ENCODE peak calls at places on chromosomes 2 and 18, in nine cellular contexts. M, V, O, A, W, L, Z, F and J are unnamed samples.

GRCh38 chr2:119741868-119742267 is 17.9 kb upstream of the PTPN4 start:
- DNase-seq in M (no peak), V (peak; percentile 19), O (no peak), A (no peak), W (no peak), L (peak; percentile 50), Z (no peak), F (no peak), J (no peak)

GRCh38 chr2:59034791-59035190 is 793.7 kb upstream of the FANCL start:
- DNase-seq in M (no peak), V (peak; percentile 1), O (no peak), A (no peak), W (no peak), L (no peak), Z (no peak), F (no peak), J (no peak)

GRCh38 chr2:144481666-144482065 is 38.3 kb downstream of the ZEB2 start:
- DNase-seq in M (no peak), V (no peak), O (no peak), A (no peak), W (no peak), L (no peak), Z (no peak), F (no peak), J (no peak)

GRCh38 chr18:2135309-2135708 is 436.0 kb downstream of the METTL4 start:
- DNase-seq in M (no peak), V (no peak), O (no peak), A (no peak), W (no peak), L (no peak), Z (no peak), F (no peak), J (no peak)

GRCh38 chr2:119218478-119219064 is 5.1 kb upstream of the STEAP3 start:
- DNase-seq in M (peak; percentile 62), V (peak; percentile 70), O (no peak), A (peak; percentile 47), W (peak; percentile 70), L (peak; percentile 76), Z (no peak), F (peak; percentile 30), J (no peak)

GRCh38 chr2:173021939-173022371 is 53.7 kb upstream of the MAP3K20 start:
- DNase-seq in M (no peak), V (peak; percentile 55), O (no peak), A (peak; percentile 29), W (peak; percentile 27), L (peak; percentile 78), Z (no peak), F (peak; percentile 51), J (no peak)

GRCh38 chr2:203682688-203683130 is 23.7 kb upstream of the CD28 start:
- DNase-seq in M (no peak), V (peak; percentile 90), O (no peak), A (peak; percentile 16), W (peak; percentile 85), L (peak; percentile 93), Z (no peak), F (no peak), J (no peak)

GRCh38 chr2:238286987-238287386 is 1.4 kb downstream of the PER2 start:
- DNase-seq in M (peak; percentile 59), V (no peak), O (no peak), A (no peak), W (peak; percentile 11), L (peak; percentile 8), Z (no peak), F (peak; percentile 26), J (no peak)

GRCh38 chr2:47499621-47500309 is 96.8 kb downstream of the MSH2 start:
- DNase-seq in M (no peak), V (no peak), O (no peak), A (no peak), W (no peak), L (no peak), Z (no peak), F (no peak), J (no peak)

GRCh38 chr18:59502222-59502898 is 143.3 kb upstream of the LMAN1 start:
- DNase-seq in M (no peak), V (peak; percentile 97), O (peak; percentile 66), A (peak; percentile 90), W (peak; percentile 86), L (peak; percentile 79), Z (no peak), F (no peak), J (no peak)

GRCh38 chr2:118842687-118843491 is 4.6 kb downstream of the EN1 start:
- DNase-seq in M (no peak), V (no peak), O (no peak), A (no peak), W (no peak), L (no peak), Z (no peak), F (no peak), J (no peak)

GRCh38 chr2:214902273-214902672 is 92.8 kb upstream of the BARD1 start:
- DNase-seq in M (no peak), V (no peak), O (no peak), A (no peak), W (no peak), L (no peak), Z (no peak), F (no peak), J (no peak)

GRCh38 chr18:25229080-25229479 is 122.9 kb downstream of the ZNF521 start:
- DNase-seq in M (peak; percentile 22), V (peak; percentile 81), O (peak; percentile 49), A (peak; percentile 20), W (peak; percentile 85), L (no peak), Z (no peak), F (no peak), J (no peak)

GRCh38 chr2:6556755-6557154 is 309.0 kb downstream of the CMPK2 start:
- DNase-seq in M (no peak), V (peak; percentile 0), O (no peak), A (peak; percentile 87), W (peak; percentile 0), L (peak; percentile 85), Z (no peak), F (peak; percentile 57), J (no peak)

GRCh38 chr18:56872140-56872539 is 221.0 kb downstream of the WDR7 start:
- DNase-seq in M (no peak), V (no peak), O (no peak), A (no peak), W (no peak), L (no peak), Z (no peak), F (no peak), J (no peak)

DNA sequence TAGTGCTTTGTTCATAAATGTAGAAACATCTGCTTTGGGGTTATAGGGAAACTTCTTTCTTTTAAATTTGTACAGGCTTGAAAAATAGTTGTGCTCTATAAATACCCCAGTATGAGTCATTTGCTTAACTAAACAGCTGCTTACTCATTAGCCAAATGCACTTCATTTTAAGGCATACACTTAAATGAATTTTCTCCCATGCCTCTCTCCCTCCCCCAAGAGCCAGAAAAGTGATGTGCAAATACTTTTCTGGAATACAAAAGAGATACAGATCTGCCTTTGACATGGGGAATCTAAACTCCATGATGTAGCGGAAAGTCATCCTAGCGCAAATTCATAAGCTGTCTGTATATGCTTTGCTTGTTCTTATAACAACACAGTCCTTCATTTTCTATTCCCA is 469.4 kb downstream of the DLGAP1 start:
- DNase-seq in M (no peak), V (peak; percentile 90), O (peak; percentile 52), A (peak; percentile 91), W (peak; percentile 57), L (peak; percentile 93), Z (no peak), F (no peak), J (no peak)
- TF ChIP-seq CTCF in M (no peak), V (peak; percentile 10), O (peak; percentile 19), A (no peak), W (no peak), L (no peak), Z (no peak), F (no peak), J (no peak)

GRCh38 chr2:122523143-122523542 is 767.7 kb downstream of the TSN start:
- DNase-seq in M (no peak), V (no peak), O (no peak), A (no peak), W (no peak), L (no peak), Z (no peak), F (no peak), J (no peak)
- TF ChIP-seq CTCF in M (no peak), V (no peak), O (no peak), A (no peak), W (no peak), L (no peak), Z (no peak), F (no peak), J (no peak)

GRCh38 chr2:111149882-111150455 is 29.3 kb downstream of the BCL2L11 start:
- DNase-seq in M (no peak), V (no peak), O (no peak), A (no peak), W (no peak), L (no peak), Z (no peak), F (no peak), J (no peak)
- TF ChIP-seq CTCF in M (no peak), V (no peak), O (no peak), A (peak; percentile 15), W (no peak), L (no peak), Z (no peak), F (no peak), J (no peak)

GRCh38 chr2:216118474-216118873 is 9.3 kb downstream of the XRCC5 start:
- DNase-seq in M (no peak), V (no peak), O (no peak), A (no peak), W (peak; percentile 40), L (no peak), Z (no peak), F (no peak), J (no peak)
- TF ChIP-seq CTCF in M (no peak), V (no peak), O (no peak), A (no peak), W (no peak), L (no peak), Z (no peak), F (no peak), J (no peak)

GRCh38 chr2:112345030-112346027 is 69.9 kb downstream of the ZC3H6 start:
- DNase-seq in M (no peak), V (no peak), O (no peak), A (no peak), W (no peak), L (no peak), Z (no peak), F (no peak), J (no peak)
- TF ChIP-seq CTCF in M (no peak), V (no peak), O (no peak), A (peak; percentile 17), W (no peak), L (no peak), Z (no peak), F (no peak), J (no peak)

GRCh38 chr18:7872569-7872968 is 305.5 kb downstream of the PTPRM start:
- DNase-seq in M (peak; percentile 73), V (peak; percentile 93), O (no peak), A (peak; percentile 54), W (peak; percentile 69), L (peak; percentile 90), Z (no peak), F (peak; percentile 37), J (no peak)
- TF ChIP-seq CTCF in M (peak; percentile 12), V (peak; percentile 48), O (peak; percentile 29), A (peak; percentile 58), W (peak; percentile 38), L (peak; percentile 41), Z (no peak), F (no peak), J (no peak)

GRCh38 chr2:123993728-123994323 is 31.3 kb upstream of the CNTNAP5 start:
- DNase-seq in M (peak; percentile 23), V (peak; percentile 24), O (no peak), A (peak; percentile 1), W (peak; percentile 6), L (peak; percentile 36), Z (no peak), F (peak; percentile 26), J (no peak)
- TF ChIP-seq CTCF in M (peak; percentile 25), V (peak; percentile 39), O (peak; percentile 14), A (peak; percentile 68), W (peak; percentile 38), L (peak; percentile 60), Z (peak; percentile 55), F (peak; percentile 39), J (peak; percentile 66)